ENCODE peak calls at places on chromosomes 2 and 18, in six cellular contexts. T, R, Q, I, Y and L are unnamed samples.

GRCh38 chr2:172094319-172095145 is 8.2 kb downstream of the DLX2 start:
- DNase-seq in T (no peak), R (no peak), Q (no peak), I (no peak), Y (peak; percentile 81), L (peak; percentile 38)

GRCh38 chr18:35999925-36000324 is 27.4 kb downstream of the RMP24 start:
- DNase-seq in T (no peak), R (no peak), Q (no peak), I (no peak), Y (no peak), L (no peak)

GRCh38 chr2:12300019-12300602 is 416.6 kb upstream of the TRIB2 start:
- DNase-seq in T (peak; percentile 41), R (no peak), Q (no peak), I (no peak), Y (no peak), L (no peak)

GRCh38 chr18:48265328-48265727 is 143.9 kb downstream of the ZBTB7C start:
- DNase-seq in T (no peak), R (no peak), Q (no peak), I (no peak), Y (no peak), L (no peak)

GRCh38 chr2:39874236-39874635 is 95.2 kb upstream of the THUMPD2 start:
- DNase-seq in T (no peak), R (peak; percentile 72), Q (no peak), I (no peak), Y (no peak), L (no peak)

GRCh38 chr2:6186332-6187100 is 494.3 kb downstream of the SOX11 start:
- DNase-seq in T (peak; percentile 87), R (peak; percentile 92), Q (no peak), I (peak; percentile 89), Y (no peak), L (no peak)

GRCh38 chr2:128643221-128644065 is 324.8 kb upstream of the HS6ST1 start:
- DNase-seq in T (no peak), R (no peak), Q (peak; percentile 19), I (no peak), Y (peak; percentile 32), L (no peak)

GRCh38 chr2:111705711-111706323 is 178.2 kb downstream of the ANAPC1 start:
- DNase-seq in T (peak; percentile 97), R (peak; percentile 89), Q (peak; percentile 90), I (peak; percentile 83), Y (peak; percentile 66), L (peak; percentile 65)

GRCh38 chr2:23994567-23994966 is 15.3 kb upstream of the MFSD2B start:
- DNase-seq in T (no peak), R (no peak), Q (no peak), I (no peak), Y (no peak), L (no peak)

GRCh38 chr2:112714331-112714730 is 6.5 kb upstream of the NT5DC4 start:
- DNase-seq in T (no peak), R (no peak), Q (no peak), I (no peak), Y (no peak), L (no peak)

GRCh38 chr18:22882084-22882483 is 51.0 kb upstream of the RBBP8 start:
- DNase-seq in T (no peak), R (no peak), Q (no peak), I (no peak), Y (no peak), L (no peak)

GRCh38 chr18:63559567-63560491 is 17.7 kb downstream of the SERPINB12 start:
- DNase-seq in T (no peak), R (no peak), Q (no peak), I (no peak), Y (no peak), L (no peak)

GRCh38 chr2:200600549-200601212 is 14.9 kb downstream of the AOX1 start:
- DNase-seq in T (peak; percentile 43), R (no peak), Q (no peak), I (no peak), Y (no peak), L (no peak)

GRCh38 chr2:119180891-119181290 is 22.3 kb upstream of the C1QL2 start:
- DNase-seq in T (no peak), R (no peak), Q (no peak), I (no peak), Y (no peak), L (no peak)

GRCh38 chr18:64876833-64877232 is 727.9 kb upstream of the LINC00305 start:
- DNase-seq in T (no peak), R (no peak), Q (no peak), I (no peak), Y (no peak), L (no peak)

GRCh38 chr2:27231921-27232320 is 14.8 kb downstream of the CAD start:
- DNase-seq in T (no peak), R (no peak), Q (no peak), I (no peak), Y (no peak), L (no peak)

GRCh38 chr18:35371412-35372195 is 5.5 kb downstream of the ZNF396 start:
- DNase-seq in T (peak; percentile 79), R (no peak), Q (no peak), I (no peak), Y (no peak), L (no peak)

GRCh38 chr18:36634573-36635216 is 194.1 kb downstream of the TPGS2 start:
- DNase-seq in T (no peak), R (peak; percentile 9), Q (no peak), I (peak; percentile 89), Y (no peak), L (no peak)

GRCh38 chr2:165406053-165406628 is 63.4 kb upstream of the CSRNP3 start:
- DNase-seq in T (no peak), R (peak; percentile 8), Q (peak; percentile 60), I (no peak), Y (no peak), L (peak; percentile 8)

DNA sequence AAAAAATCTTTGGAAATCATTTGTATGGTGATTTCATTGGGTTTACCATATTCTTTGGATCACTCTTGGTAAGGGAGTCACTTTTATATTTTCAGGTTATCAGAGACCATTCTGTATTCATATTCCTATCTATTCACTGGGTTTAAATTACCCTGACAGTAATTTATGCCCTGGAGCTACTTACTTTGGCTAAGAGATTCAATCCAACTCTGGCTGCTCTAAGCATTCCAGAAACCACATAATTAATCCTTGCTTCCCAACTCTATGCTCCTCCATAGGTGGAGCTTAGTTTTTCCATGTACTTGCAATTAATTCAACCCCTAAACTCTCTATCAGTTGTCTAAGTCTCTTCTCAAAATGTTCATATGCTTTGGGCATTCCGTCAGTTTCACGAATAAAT is 336.3 kb downstream of the AGPS start:
- DNase-seq in T (no peak), R (no peak), Q (no peak), I (no peak), Y (no peak), L (no peak)
- H3K27me3 ChIP-seq in T (peaks cover 6% of the 10 kb centered on the region), R (peaks cover 5% of the 10 kb centered on the region), Q (peaks cover 48% of the 10 kb centered on the region), I (no peaks in the 10 kb centered on the region), Y (peaks cover 59% of the 10 kb centered on the region), L (no peaks in the 10 kb centered on the region)

GRCh38 chr18:79393181-79393598 is 2.5 kb upstream of the NFATC1 start:
- DNase-seq in T (no peak), R (peak; percentile 18), Q (no peak), I (no peak), Y (no peak), L (no peak)
- H2AFZ ChIP-seq in T (peak overlapping the region; percentile 46), R (peak overlapping the region; percentile 77), Q (no peak overlapping the region), I (no peak overlapping the region), Y (no peak overlapping the region), L (peak overlapping the region; percentile 74)

GRCh38 chr2:70553334-70553583 is 367 bp downstream of the TGFA start:
- DNase-seq in T (no peak), R (no peak), Q (peak; percentile 66), I (no peak), Y (peak; percentile 78), L (no peak)
- H3K18ac ChIP-seq in T (no peak overlapping the region), R (no peak overlapping the region), Q (no peak overlapping the region), I (no peak overlapping the region), Y (peak overlapping the region; percentile 28), L (peak overlapping the region; percentile 42)

GRCh38 chr2:232486558-232487384 is 863 bp downstream of the ECEL1 start:
- DNase-seq in T (no peak), R (no peak), Q (peak; percentile 49), I (no peak), Y (no peak), L (no peak)

GRCh38 chr2:232485757-232486557 is 1.7 kb downstream of the ECEL1 start:
- DNase-seq in T (no peak), R (no peak), Q (peak; percentile 55), I (no peak), Y (peak; percentile 72), L (no peak)

GRCh38 chr2:232483923-232484627 is 3.6 kb downstream of the ECEL1 start:
- DNase-seq in T (no peak), R (no peak), Q (peak; percentile 22), I (no peak), Y (no peak), L (no peak)

GRCh38 chr2:232484628-232485332 is 2.9 kb downstream of the ECEL1 start:
- DNase-seq in T (no peak), R (no peak), Q (peak; percentile 19), I (no peak), Y (no peak), L (no peak)

GRCh38 chr2:232485333-232485756 is 2.3 kb downstream of the ECEL1 start:
- DNase-seq in T (no peak), R (no peak), Q (no peak), I (no peak), Y (no peak), L (no peak)
- H3K27me3 ChIP-seq in T (peaks cover 68% of the 10 kb centered on the region), R (peaks cover 75% of the 10 kb centered on the region), Q (peaks cover 34% of the 10 kb centered on the region), I (peaks cover 57% of the 10 kb centered on the region), Y (peaks cover 44% of the 10 kb centered on the region), L (peaks cover 47% of the 10 kb centered on the region)

GRCh38 chr18:26656944-26657536 is 108.7 kb upstream of the KCTD1 start:
- DNase-seq in T (peak; percentile 36), R (peak; percentile 67), Q (peak; percentile 55), I (peak; percentile 59), Y (peak; percentile 82), L (peak; percentile 54)
- H2AFZ ChIP-seq in T (peak overlapping the region; percentile 84), R (no peak overlapping the region), Q (peak overlapping the region; percentile 79), I (peak overlapping the region; percentile 97), Y (peak overlapping the region; percentile 82), L (peak overlapping the region; percentile 54)

GRCh38 chr2:21452678-21453077 is 328.9 kb downstream of the TDRD15 start:
- DNase-seq in T (no peak), R (peak; percentile 37), Q (no peak), I (no peak), Y (no peak), L (no peak)
- H3K18ac ChIP-seq in T (peak overlapping the region; percentile 80), R (no peak overlapping the region), Q (no peak overlapping the region), I (no peak overlapping the region), Y (peak overlapping the region; percentile 2), L (no peak overlapping the region)

DNA sequence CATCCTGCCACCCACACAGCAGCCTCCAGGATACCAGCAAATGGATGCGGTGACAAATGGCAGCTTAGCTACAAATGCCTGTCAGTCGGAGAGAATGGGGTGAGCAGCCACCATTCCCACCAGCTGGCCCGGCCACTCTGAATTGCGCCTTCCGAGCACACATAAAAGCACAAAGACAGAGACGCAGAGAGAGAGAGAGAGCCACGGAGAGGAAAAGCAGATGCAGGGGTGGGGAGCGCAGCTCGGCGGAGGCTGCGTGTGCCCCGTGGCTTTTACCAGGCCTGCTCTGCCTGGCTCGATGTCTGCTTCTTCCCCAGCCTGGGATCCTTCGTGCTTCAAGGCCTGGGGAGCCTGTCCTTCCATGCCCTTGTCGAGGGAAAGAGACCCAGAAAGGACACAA is 4.2 kb downstream of the INHBB start:
- DNase-seq in T (no peak), R (no peak), Q (no peak), I (no peak), Y (no peak), L (no peak)
- H3K27me3 ChIP-seq in T (peaks cover 79% of the 10 kb centered on the region), R (peaks cover 76% of the 10 kb centered on the region), Q (peaks cover 34% of the 10 kb centered on the region), I (peaks cover 44% of the 10 kb centered on the region), Y (peaks cover 58% of the 10 kb centered on the region), L (peaks cover 27% of the 10 kb centered on the region)

GRCh38 chr2:142591408-142591807 is 286.1 kb upstream of the KYNU start:
- DNase-seq in T (no peak), R (no peak), Q (no peak), I (no peak), Y (no peak), L (no peak)
- H2AFZ ChIP-seq in T (no peak overlapping the region), R (no peak overlapping the region), Q (no peak overlapping the region), I (no peak overlapping the region), Y (no peak overlapping the region), L (no peak overlapping the region)